ENCODE peak calls at places on chromosomes 3 and 15, in eight cellular contexts. L is NCI-H2081 treated with DMSO at 0.1 percent for 48 hours; K is tibial artery; D is AG04450; Z is NCI-H1930; C is uterus; R is activated CD8-positive, alpha-beta memory T cell treated with anti-CD3 and anti-CD28 coated beads, Interleukin-2, amount 10 ng/mL, durations not matched to agents 7 days and 5 days; N is mammary epithelial cell. T is an unnamed sample.

GRCh38 chr3:23819599-23820360 is 14.0 kb downstream of the UBE2E1 start:
- DNase-seq in L (no peak), K (no peak), D (no peak), Z (no peak), C (no peak), R (no peak), N (no peak), T (no peak)

GRCh38 chr3:134311265-134311664 is 60.6 kb upstream of the RYK start:
- DNase-seq in L (no peak), K (no peak), D (no peak), Z (no peak), C (no peak), R (peak), N (peak), T (peak)

GRCh38 chr3:170907519-170908234 is 760 bp downstream of the EIF5A2 start:
- DNase-seq in L (no peak), K (no peak), D (no peak), Z (no peak), C (no peak), R (no peak), N (peak), T (no peak)

GRCh38 chr15:28919201-28919627 is 33.4 kb downstream of the APBA2 start:
- DNase-seq in L (no peak), K (peak), D (no peak), Z (no peak), C (no peak), R (peak), N (no peak), T (peak)

GRCh38 chr15:80626643-80627120 is 68.4 kb upstream of the ABHD17C start:
- DNase-seq in L (no peak), K (no peak), D (no peak), Z (no peak), C (no peak), R (no peak), N (no peak), T (no peak)

GRCh38 chr3:46692566-46692983 is 904 bp downstream of the ALS2CL start:
- DNase-seq in L (no peak), K (peak), D (no peak), Z (no peak), C (no peak), R (no peak), N (peak), T (peak)

GRCh38 chr3:8822141-8822540 is 52.7 kb upstream of the OXTR start:
- DNase-seq in L (no peak), K (no peak), D (peak), Z (no peak), C (no peak), R (no peak), N (peak), T (no peak)

GRCh38 chr15:34223904-34224596 is 766 bp upstream of the EMC4 start:
- DNase-seq in L (no peak), K (no peak), D (no peak), Z (no peak), C (no peak), R (no peak), N (no peak), T (no peak)

GRCh38 chr15:31440754-31441298 is 114.2 kb downstream of the KLF13 start:
- DNase-seq in L (no peak), K (peak), D (no peak), Z (peak), C (peak), R (peak), N (no peak), T (peak)

GRCh38 chr3:71423151-71423906 is 160.2 kb downstream of the FOXP1 start:
- DNase-seq in L (no peak), K (no peak), D (no peak), Z (no peak), C (no peak), R (no peak), N (peak), T (no peak)

GRCh38 chr15:99976811-99977271 is 243.6 kb upstream of the LYSMD4 start:
- DNase-seq in L (no peak), K (no peak), D (no peak), Z (no peak), C (no peak), R (no peak), N (peak), T (peak)

GRCh38 chr3:105277656-105278055 is 89.1 kb upstream of the ALCAM start:
- DNase-seq in L (no peak), K (no peak), D (no peak), Z (no peak), C (no peak), R (no peak), N (peak), T (no peak)

GRCh38 chr15:77538011-77538410 is 94.7 kb downstream of the LINGO1 start:
- DNase-seq in L (no peak), K (peak), D (no peak), Z (no peak), C (no peak), R (no peak), N (no peak), T (no peak)

GRCh38 chr3:171531716-171532115 is 71.5 kb upstream of the TNIK start:
- DNase-seq in L (no peak), K (no peak), D (no peak), Z (no peak), C (no peak), R (no peak), N (no peak), T (no peak)

GRCh38 chr3:130783629-130784028 is 37.0 kb upstream of the PIK3R4 start:
- DNase-seq in L (no peak), K (no peak), D (no peak), Z (no peak), C (no peak), R (no peak), N (peak), T (no peak)

GRCh38 chr3:146650691-146651090 is 45.5 kb upstream of the PLSCR5 start:
- DNase-seq in L (no peak), K (no peak), D (no peak), Z (no peak), C (no peak), R (no peak), N (no peak), T (no peak)

GRCh38 chr3:40329081-40329480 is 19.6 kb downstream of the EIF1B start:
- DNase-seq in L (no peak), K (no peak), D (no peak), Z (no peak), C (no peak), R (no peak), N (no peak), T (no peak)

GRCh38 chr15:100253640-100254039 is 88.1 kb downstream of the ADAMTS17 start:
- DNase-seq in L (no peak), K (no peak), D (no peak), Z (no peak), C (no peak), R (peak), N (no peak), T (no peak)

GRCh38 chr15:77461486-77461885 is 40.8 kb downstream of the HMG20A start:
- DNase-seq in L (no peak), K (no peak), D (no peak), Z (no peak), C (no peak), R (no peak), N (no peak), T (peak)

GRCh38 chr15:47652213-47652852 is 65.0 kb upstream of the SEMA6D start:
- DNase-seq in L (no peak), K (no peak), D (no peak), Z (no peak), C (no peak), R (no peak), N (no peak), T (no peak)

GRCh38 chr3:13028010-13028821 is 45.0 kb downstream of the IQSEC1 start:
- DNase-seq in L (no peak), K (no peak), D (no peak), Z (no peak), C (no peak), R (no peak), N (no peak), T (no peak)

T was measured in trophoblast cell.